ENCODE peak calls at places on chromosomes 5 and 9, in nine cellular contexts. R is HCT116, G is prostate gland, T is HepG2, N is sigmoid colon, Q is HL-60, S is transverse colon, D is upper lobe of left lung, Y is spleen. B is an unnamed sample.

GRCh38 chr9:78127271-78128225 is 95.9 kb upstream of the GNAQ start:
- DNase-seq in N (no peak), T (no peak), D (no peak), G (no peak), S (no peak), Q (no peak), Y (no peak), R (no peak), B (no peak)

GRCh38 chr5:118270506-118270905 is 717.8 kb downstream of the DTWD2 start:
- DNase-seq in Y (no peak), D (no peak), R (no peak), Q (no peak), N (no peak), G (no peak), S (no peak), T (no peak), B (no peak)

GRCh38 chr9:108565651-108566378 is 290.0 kb downstream of the ACTL7B start:
- DNase-seq in Y (no peak), N (peak), G (peak), Q (peak), T (peak), S (peak), D (no peak), R (peak), B (peak)

GRCh38 chr5:74538206-74538661 is 102.3 kb downstream of the ENC1 start:
- DNase-seq in D (no peak), S (peak), Q (peak), T (peak), N (peak), G (no peak), Y (peak), R (no peak), B (no peak)

GRCh38 chr9:113436753-113437515 is 26.4 kb downstream of the C9orf43 start:
- DNase-seq in S (no peak), G (no peak), Q (no peak), Y (no peak), R (no peak), D (no peak), N (no peak), T (no peak), B (no peak)

GRCh38 chr9:92295827-92296258 is 2.3 kb upstream of the IARS1 start:
- DNase-seq in N (no peak), Q (peak), G (peak), S (no peak), R (no peak), Y (no peak), D (no peak), T (no peak), B (no peak)

GRCh38 chr9:135605238-135605781 is 34.0 kb downstream of the GLT6D1 start:
- DNase-seq in N (peak), Q (no peak), D (peak), S (no peak), R (no peak), T (no peak), Y (peak), G (peak), B (no peak)

GRCh38 chr5:107772418-107773310 is 101.9 kb upstream of the EFNA5 start:
- DNase-seq in N (no peak), S (no peak), Q (no peak), R (no peak), T (no peak), D (no peak), Y (no peak), G (no peak), B (no peak)

GRCh38 chr9:92962846-92963245 is 15.5 kb downstream of the FGD3 start:
- DNase-seq in S (no peak), Q (no peak), T (no peak), N (no peak), G (no peak), Y (peak), D (no peak), R (no peak), B (no peak)

GRCh38 chr9:108859459-108860114 is 2.5 kb upstream of the ACTL7A start:
- DNase-seq in N (no peak), Y (no peak), T (no peak), S (no peak), D (no peak), G (no peak), Q (no peak), R (no peak), B (no peak)

GRCh38 chr5:98770158-98770910 is 3.1 kb upstream of the RGMB start:
- DNase-seq in Q (peak), T (peak), G (peak), N (peak), D (peak), S (peak), Y (peak), R (no peak), B (peak)

GRCh38 chr9:126327016-126327749 is 554 bp downstream of the MVB12B start:
- DNase-seq in R (no peak), T (no peak), Q (no peak), Y (peak), N (no peak), D (no peak), S (no peak), G (no peak), B (no peak)

GRCh38 chr5:83025690-83026472 is 51.3 kb downstream of the TMEM167A start:
- DNase-seq in N (no peak), D (no peak), T (no peak), Q (no peak), Y (no peak), R (peak), G (no peak), S (no peak), B (no peak)

GRCh38 chr9:89185980-89186379 is 7.4 kb upstream of the SHC3 start:
- DNase-seq in Q (no peak), G (no peak), N (no peak), Y (no peak), R (no peak), S (no peak), T (no peak), D (no peak), B (no peak)

GRCh38 chr5:31664566-31664965 is 25.6 kb downstream of the PDZD2 start:
- DNase-seq in D (no peak), N (no peak), S (no peak), R (peak), Y (no peak), Q (peak), T (peak), G (no peak), B (peak)

GRCh38 chr5:170219615-170220014 is 13.2 kb upstream of the C5orf58 start:
- DNase-seq in T (no peak), G (no peak), R (peak), Y (no peak), S (no peak), D (no peak), Q (no peak), N (no peak), B (no peak)

GRCh38 chr5:172870261-172870806 is 36.3 kb downstream of the ERGIC1 start:
- DNase-seq in T (no peak), R (no peak), S (no peak), G (no peak), D (no peak), N (peak), Y (peak), Q (no peak), B (no peak)

GRCh38 chr5:72476721-72477120 is 30.5 kb downstream of the ZNF366 start:
- DNase-seq in T (no peak), S (no peak), Y (no peak), Q (no peak), R (no peak), N (no peak), G (no peak), D (no peak), B (no peak)

GRCh38 chr9:92332577-92333287 is 7.0 kb downstream of the CENPP start:
- DNase-seq in R (no peak), Y (no peak), N (no peak), T (no peak), S (no peak), D (no peak), Q (no peak), G (peak), B (no peak)

GRCh38 chr9:78620764-78621163 is 323.8 kb downstream of the PSAT1 start:
- DNase-seq in N (no peak), G (no peak), R (no peak), D (no peak), Q (no peak), Y (no peak), T (no peak), S (no peak), B (no peak)

GRCh38 chr9:115157245-115157674 is 39.3 kb upstream of the TNC start:
- DNase-seq in S (no peak), T (no peak), N (peak), D (no peak), G (no peak), Q (no peak), R (peak), Y (no peak), B (no peak)

GRCh38 chr5:115069087-115069968 is 100.4 kb downstream of the TRIM36 start:
- DNase-seq in N (no peak), S (peak), Y (no peak), R (peak), D (no peak), T (peak), G (peak), Q (peak), B (no peak)

GRCh38 chr5:68898961-68899471 is 194.8 kb upstream of the SLC30A5 start:
- DNase-seq in T (no peak), N (no peak), R (peak), S (no peak), G (no peak), Y (no peak), D (no peak), Q (no peak), B (no peak)

GRCh38 chr5:14167211-14167845 is 24.2 kb downstream of the TRIO start:
- DNase-seq in Y (no peak), G (no peak), Q (no peak), S (no peak), N (no peak), D (no peak), T (no peak), R (no peak), B (no peak)

GRCh38 chr5:87746891-87747366 is 334.2 kb upstream of the CCNH start:
- DNase-seq in Q (no peak), S (no peak), R (peak), Y (no peak), T (no peak), D (no peak), G (no peak), N (no peak), B (no peak)

GRCh38 chr5:96692436-96692835 is 30.3 kb downstream of the CAST start:
- DNase-seq in D (no peak), S (no peak), R (no peak), N (no peak), Y (no peak), T (no peak), G (no peak), Q (peak), B (no peak)

GRCh38 chr9:78669591-78669990 is 372.7 kb downstream of the PSAT1 start:
- DNase-seq in T (no peak), R (no peak), G (no peak), Y (no peak), N (no peak), D (no peak), S (no peak), Q (no peak), B (no peak)

GRCh38 chr5:80654054-80654390 is 430 bp upstream of the MSH3 start:
- DNase-seq in Y (no peak), N (no peak), T (peak), G (no peak), D (no peak), Q (peak), S (peak), R (no peak), B (peak)

GRCh38 chr5:53434566-53434965 is 45.9 kb upstream of the FST start:
- DNase-seq in R (no peak), T (no peak), Y (no peak), G (no peak), D (no peak), Q (no peak), N (no peak), S (no peak), B (no peak)

GRCh38 chr5:100464418-100464817 is 70.8 kb upstream of the FAM174A start:
- DNase-seq in D (no peak), Y (no peak), R (no peak), N (no peak), G (no peak), Q (no peak), S (no peak), T (no peak), B (no peak)

GRCh38 chr5:150783422-150783928 is 4.9 kb downstream of the SMIM3 start:
- DNase-seq in Q (peak), S (peak), R (peak), N (peak), D (no peak), T (no peak), G (peak), Y (no peak), B (no peak)

GRCh38 chr9:110257097-110257955 is 1.0 kb upstream of the TXN start:
- DNase-seq in Y (peak), T (peak), S (peak), N (no peak), Q (peak), D (no peak), R (no peak), G (peak), B (no peak)

GRCh38 chr5:125416055-125416454 is 669.6 kb upstream of the ZNF608 start:
- DNase-seq in Y (no peak), N (no peak), T (no peak), D (no peak), S (no peak), Q (no peak), G (no peak), R (no peak), B (no peak)

GRCh38 chr5:78735834-78736463 is 87.4 kb upstream of the LHFPL2 start:
- DNase-seq in D (no peak), T (no peak), Q (no peak), N (no peak), R (no peak), Y (no peak), S (no peak), G (no peak), B (no peak)
- TF ChIP-seq POLR2AphosphoS5 in D (no peak), T (no peak), Q (no peak), N (no peak), R (no peak), Y (no peak), S (no peak), G (no peak), B (no peak)

GRCh38 chr9:76818271-76818670 is 54.0 kb downstream of the PCA3 start:
- DNase-seq in T (peak), Q (no peak), Y (no peak), G (peak), D (no peak), S (peak), N (peak), R (peak), B (no peak)
- TF ChIP-seq POLR2AphosphoS5 in T (no peak), Q (no peak), Y (no peak), G (peak), D (no peak), S (peak), N (peak), R (peak), B (no peak)

DNA sequence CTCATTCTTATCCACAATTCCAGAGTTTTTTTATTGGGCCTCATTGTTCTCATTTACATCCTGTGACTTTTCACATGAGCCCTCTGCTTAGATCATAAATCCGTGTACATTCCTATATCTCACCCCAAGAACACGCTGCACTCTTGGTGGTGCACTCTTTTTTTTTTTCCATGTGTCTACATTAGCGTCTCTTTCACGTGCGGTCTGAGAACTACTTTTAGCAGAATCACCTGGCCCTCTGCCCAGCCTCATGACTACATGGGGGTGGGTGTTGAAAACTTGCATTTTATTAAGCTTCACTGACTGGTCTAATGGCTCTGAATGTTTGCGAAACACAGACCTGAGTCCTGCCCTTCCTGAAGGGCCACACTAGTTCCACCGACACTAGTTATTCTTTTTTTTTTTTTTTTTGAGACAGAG is 18.6 kb downstream of the C9orf57 start:
- DNase-seq in R (no peak), Q (peak), T (no peak), S (no peak), N (peak), Y (no peak), G (peak), D (no peak), B (no peak)
- TF ChIP-seq POLR2AphosphoS5 in R (no peak), Q (no peak), T (no peak), S (no peak), N (peak), Y (no peak), G (peak), D (peak), B (no peak)

GRCh38 chr5:67182406-67182805 is 14.2 kb downstream of the CD180 start:
- DNase-seq in Y (peak), T (no peak), G (no peak), S (no peak), N (peak), R (no peak), D (peak), Q (no peak), B (no peak)
- TF ChIP-seq POLR2AphosphoS5 in Y (peak), T (no peak), G (peak), S (no peak), N (peak), R (no peak), D (peak), Q (no peak), B (no peak)

DNA sequence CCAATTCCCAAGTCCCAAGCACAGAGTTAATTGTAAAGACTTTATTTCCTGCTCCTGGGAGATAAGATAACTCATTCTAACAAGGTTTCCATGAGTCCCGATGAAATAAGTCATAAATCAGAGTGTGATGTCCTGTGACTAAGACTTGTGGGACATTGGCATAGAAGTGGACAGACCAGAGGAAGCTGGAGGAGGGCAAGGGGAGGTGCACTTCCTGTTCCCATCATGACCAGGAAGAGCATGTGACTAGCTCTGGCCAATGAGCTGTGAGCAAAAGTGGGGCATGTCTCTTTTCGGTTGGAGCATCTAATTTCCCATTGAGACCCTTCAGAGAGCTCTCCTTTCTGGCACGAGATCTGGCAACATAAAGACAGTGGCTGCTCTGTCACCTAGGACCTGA is 100.4 kb downstream of the ZNF354C start:
- DNase-seq in R (no peak), S (no peak), G (no peak), T (no peak), Y (no peak), N (peak), D (no peak), Q (no peak), B (no peak)
- TF ChIP-seq POLR2AphosphoS5 in R (no peak), S (no peak), G (no peak), T (no peak), Y (no peak), N (no peak), D (no peak), Q (no peak), B (no peak)

DNA sequence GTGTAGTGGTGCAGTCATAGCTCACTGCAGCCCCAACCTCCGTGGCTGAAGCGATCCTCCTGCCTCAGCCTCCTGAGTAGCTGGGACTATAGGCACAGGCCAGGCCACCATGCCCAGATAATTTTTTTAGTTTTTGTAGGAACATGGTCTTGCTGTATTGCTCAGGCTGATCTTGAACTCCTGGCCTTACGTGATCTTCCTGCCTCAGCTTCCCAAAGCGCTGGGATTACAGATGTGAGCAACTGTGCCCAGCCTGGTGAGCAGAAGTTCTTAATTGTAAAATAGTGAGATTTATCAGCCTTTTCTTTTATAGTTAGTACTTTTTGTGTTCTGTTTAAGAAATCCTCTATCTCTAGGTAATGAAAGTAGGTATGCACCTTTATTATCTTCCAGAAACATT is 42.5 kb downstream of the NUP214 start:
- DNase-seq in T (no peak), R (no peak), Q (no peak), Y (no peak), D (no peak), S (no peak), N (no peak), G (no peak), B (no peak)
- TF ChIP-seq POLR2AphosphoS5 in T (no peak), R (no peak), Q (no peak), Y (no peak), D (no peak), S (no peak), N (no peak), G (no peak), B (no peak)

DNA sequence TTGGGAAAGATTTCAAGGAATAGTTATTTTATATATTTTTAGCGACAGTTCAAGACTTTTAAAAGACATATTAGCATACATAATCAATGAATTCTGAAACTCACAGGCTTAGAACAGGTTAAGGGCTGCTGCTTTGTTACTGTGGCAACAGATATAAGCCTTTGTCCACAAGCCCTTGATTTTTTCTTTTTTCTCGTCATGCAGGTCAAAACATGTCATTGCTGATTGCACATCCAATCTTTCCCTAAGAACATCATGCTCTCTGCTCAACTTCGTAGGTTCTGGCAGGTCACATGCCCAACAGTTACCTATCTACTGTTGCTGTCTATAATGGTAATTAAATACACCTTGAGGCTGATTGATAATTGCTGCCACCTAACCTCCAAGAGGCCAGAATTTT is 172.5 kb upstream of the PTPRD start:
- DNase-seq in S (no peak), G (no peak), T (no peak), Q (no peak), R (no peak), D (no peak), Y (no peak), N (no peak), B (no peak)
- TF ChIP-seq POLR2AphosphoS5 in S (no peak), G (no peak), T (no peak), Q (no peak), R (no peak), D (no peak), Y (no peak), N (no peak), B (no peak)